ENCODE peak calls at places on chromosomes 7 and 10, in five cellular contexts. J is lung, C is pancreas, P is psoas muscle, R is cardiac muscle cell. A is an unnamed sample. For H3K4me1, the result is how much of the 10 kb centered on the place peaks cover.

GRCh38 chr7:37052673-37053072 is 328.4 kb upstream of the AOAH start:
- DNase-seq in J (no peak), C (no peak), P (no peak), R (peak), A (no peak)

GRCh38 chr10:97858001-97858439 is 8.4 kb downstream of the GOLGA7B start:
- DNase-seq in J (no peak), C (no peak), P (no peak), R (peak), A (no peak)

GRCh38 chr7:157527686-157528085 is 190.9 kb downstream of the DNAJB6 start:
- DNase-seq in J (no peak), C (peak), P (peak), R (no peak), A (peak)

GRCh38 chr7:139660317-139661042 is 117.3 kb downstream of the HIPK2 start:
- DNase-seq in J (no peak), C (no peak), P (no peak), R (no peak), A (no peak)

GRCh38 chr7:55351263-55351662 is 13.9 kb upstream of the LANCL2 start:
- DNase-seq in J (no peak), C (no peak), P (no peak), R (no peak), A (no peak)

GRCh38 chr10:118209215-118209614 is 132.9 kb downstream of the FAM204A start:
- DNase-seq in J (no peak), C (no peak), P (no peak), R (no peak), A (no peak)

GRCh38 chr7:6160191-6160623 is 112.2 kb downstream of the CYTH3 start:
- DNase-seq in J (peak), C (no peak), P (peak), R (peak), A (no peak)

GRCh38 chr10:30365278-30365677 is 16.2 kb upstream of the MTPAP start:
- DNase-seq in J (no peak), C (no peak), P (no peak), R (no peak), A (no peak)

GRCh38 chr10:32190890-32191491 is 134.8 kb upstream of the KIF5B start:
- DNase-seq in J (no peak), C (no peak), P (no peak), R (peak), A (no peak)

GRCh38 chr7:75734586-75735047 is 4.1 kb downstream of the HIP1 start:
- DNase-seq in J (no peak), C (no peak), P (no peak), R (peak), A (no peak)

GRCh38 chr7:82202107-82202506 is 241.5 kb downstream of the CACNA2D1 start:
- DNase-seq in J (no peak), C (no peak), P (no peak), R (no peak), A (no peak)

GRCh38 chr7:30466266-30466665 is 12.3 kb downstream of the NOD1 start:
- DNase-seq in J (no peak), C (no peak), P (no peak), R (peak), A (no peak)

GRCh38 chr7:87318741-87319140 is 26.7 kb upstream of the CROT start:
- DNase-seq in J (no peak), C (no peak), P (no peak), R (no peak), A (no peak)

GRCh38 chr7:3725145-3725544 is 424.1 kb downstream of the SDK1 start:
- DNase-seq in J (no peak), C (no peak), P (no peak), R (peak), A (no peak)

GRCh38 chr7:27235387-27236052 is 7.1 kb upstream of the EVX1 start:
- DNase-seq in J (no peak), C (peak), P (peak), R (peak), A (no peak)

GRCh38 chr10:30115391-30116253 is 56.2 kb upstream of the JCAD start:
- DNase-seq in J (peak), C (no peak), P (no peak), R (peak), A (no peak)

GRCh38 chr10:50554995-50555568 is 68.7 kb downstream of the SGMS1 start:
- DNase-seq in J (no peak), C (no peak), P (no peak), R (peak), A (no peak)

GRCh38 chr7:135282621-135283295 is 49.1 kb downstream of the STRA8 start:
- DNase-seq in J (no peak), C (no peak), P (no peak), R (peak), A (no peak)

GRCh38 chr7:35726654-35727053 is 31.7 kb upstream of the HERPUD2 start:
- DNase-seq in J (no peak), C (no peak), P (no peak), R (no peak), A (no peak)

GRCh38 chr10:52106895-52107294 is 207.2 kb upstream of the DKK1 start:
- DNase-seq in J (no peak), C (no peak), P (no peak), R (peak), A (no peak)

GRCh38 chr7:152511736-152512135 is 75.9 kb upstream of the KMT2C start:
- DNase-seq in J (no peak), C (no peak), P (no peak), R (peak), A (no peak)

GRCh38 chr7:152851326-152851725 is 91.8 kb downstream of the ACTR3B start:
- DNase-seq in J (no peak), C (no peak), P (no peak), R (no peak), A (no peak)

GRCh38 chr10:97333601-97334369 is 744 bp downstream of the FRAT2 start:
- DNase-seq in J (no peak), C (peak), P (peak), R (peak), A (no peak)

GRCh38 chr10:100508691-100509150 is 10.9 kb downstream of the SEC31B start:
- DNase-seq in J (no peak), C (no peak), P (no peak), R (peak), A (peak)

GRCh38 chr10:95242581-95243317 is 48.1 kb downstream of the PDLIM1 start:
- DNase-seq in J (no peak), C (no peak), P (no peak), R (peak), A (peak)

GRCh38 chr7:129951076-129952011 is 1.4 kb downstream of the UBE2H start:
- DNase-seq in J (no peak), C (peak), P (no peak), R (peak), A (no peak)

GRCh38 chr7:26410156-26410555 is 118.5 kb downstream of the SNX10 start:
- DNase-seq in J (no peak), C (no peak), P (no peak), R (no peak), A (no peak)

GRCh38 chr10:12634532-12634931 is 285.2 kb downstream of the CAMK1D start:
- DNase-seq in J (no peak), C (no peak), P (no peak), R (no peak), A (no peak)

GRCh38 chr7:69670701-69671100 is 72.4 kb downstream of the AUTS2 start:
- DNase-seq in J (no peak), C (no peak), P (no peak), R (peak), A (no peak)

GRCh38 chr10:102832987-102833386 is 4.2 kb downstream of the CYP17A1 start:
- DNase-seq in J (no peak), C (no peak), P (no peak), R (no peak), A (no peak)

GRCh38 chr10:87861953-87862643 is 1.2 kb downstream of the KLLN start:
- DNase-seq in J (peak), C (peak), P (peak), R (peak), A (peak)

GRCh38 chr10:87862644-87863101 is 660 bp downstream of the KLLN start:
- DNase-seq in J (no peak), C (no peak), P (no peak), R (no peak), A (peak)

GRCh38 chr10:87861034-87861433 is 2.3 kb downstream of the KLLN start:
- DNase-seq in J (no peak), C (no peak), P (no peak), R (no peak), A (no peak)

GRCh38 chr10:87860156-87860795 is 3.1 kb downstream of the KLLN start:
- DNase-seq in J (no peak), C (no peak), P (no peak), R (peak), A (no peak)

GRCh38 chr10:87861566-87861952 is 1.8 kb downstream of the KLLN start:
- DNase-seq in J (peak), C (peak), P (peak), R (peak), A (peak)
- TF ChIP-seq CTCF in J (no peak), C (no peak), P (no peak), R (peak), A (no peak)

GRCh38 chr10:127123626-127124025 is 72.8 kb downstream of the INSYN2A start:
- DNase-seq in J (no peak), C (no peak), P (no peak), R (peak), A (no peak)
- H3K4me1 ChIP-seq in J (under half), C (under half), P (under half), R (under half), A (under half)

DNA sequence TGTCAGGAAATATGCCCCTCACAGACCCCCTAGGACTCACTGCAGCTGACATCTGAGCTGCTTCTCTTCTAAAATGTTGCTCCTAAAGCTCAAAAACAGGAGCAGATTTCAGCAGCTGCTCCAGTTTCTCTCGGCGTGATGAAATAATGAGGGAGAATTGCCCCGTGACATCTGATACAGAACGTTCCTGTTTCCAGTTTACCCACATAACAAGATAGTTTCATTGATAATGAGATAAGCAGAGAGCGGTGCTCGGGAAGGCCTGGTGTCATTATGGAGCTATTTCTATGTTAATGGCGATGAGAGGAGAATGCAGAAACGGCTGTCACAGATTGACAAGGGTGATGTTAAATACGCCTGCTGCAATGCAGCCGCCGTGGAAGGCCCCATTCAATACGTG is 214.7 kb downstream of the CCSER2 start:
- DNase-seq in J (no peak), C (no peak), P (no peak), R (no peak), A (no peak)
- H3K4me3 ChIP-seq in J (no peak), C (no peak), P (no peak), R (no peak), A (no peak)

DNA sequence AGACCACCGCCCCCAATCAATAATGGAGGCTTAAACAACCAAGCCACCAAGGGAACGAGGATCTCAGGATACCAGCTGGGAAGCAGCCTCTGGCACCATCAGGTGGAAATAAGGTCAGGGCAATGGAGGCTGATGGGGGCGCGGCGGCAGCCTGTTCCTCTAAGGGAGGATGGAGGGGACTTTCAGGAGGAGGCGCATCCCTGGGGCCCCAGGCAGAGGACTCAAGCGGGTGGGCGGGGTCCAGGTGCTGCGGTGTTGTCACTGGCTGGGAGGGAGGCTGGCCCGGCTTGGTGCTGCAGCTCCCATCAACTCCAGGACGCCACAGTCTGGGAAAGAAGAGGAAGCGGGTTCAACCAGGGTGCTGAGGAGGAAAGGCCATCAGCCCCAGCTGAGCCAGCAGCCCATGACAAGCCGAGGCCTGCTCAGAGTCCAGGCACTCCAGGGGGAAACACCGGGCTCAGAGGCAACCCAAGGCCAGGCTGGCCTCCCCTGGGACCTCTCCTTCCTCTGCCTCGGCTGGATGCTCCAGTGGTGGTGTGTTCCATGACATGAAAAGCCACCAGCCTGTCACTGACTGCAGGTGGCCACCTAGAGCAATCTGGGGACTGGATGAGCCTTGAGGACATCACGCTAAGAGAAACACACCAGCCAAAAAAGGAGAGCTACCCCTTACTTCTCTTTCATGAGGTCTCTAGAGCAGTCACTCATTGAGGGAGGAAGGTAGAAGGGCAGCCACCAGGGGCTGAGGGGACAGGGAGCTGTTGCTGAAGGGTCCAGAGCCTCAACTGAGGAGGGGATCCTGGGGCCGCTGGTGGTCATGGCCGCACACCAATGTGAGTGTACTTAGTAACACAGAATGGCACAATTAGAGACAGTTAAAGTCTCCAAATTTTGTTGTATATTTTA is 4.6 kb downstream of the GIGYF1 start:
- DNase-seq in J (no peak), C (peak), P (peak), R (no peak), A (no peak)
- TF ChIP-seq CTCF in J (no peak), C (no peak), P (no peak), R (no peak), A (no peak)

GRCh38 chr7:130988443-130988842 is 254.4 kb upstream of the KLF14 start:
- DNase-seq in J (no peak), C (no peak), P (no peak), R (no peak), A (no peak)
- H3K4me1 ChIP-seq in J (under half), C (under half), P (half or more), R (under half), A (half or more)

GRCh38 chr10:5411941-5412276 is 448 bp upstream of the NET1 start:
- DNase-seq in J (no peak), C (no peak), P (no peak), R (no peak), A (no peak)
- H3K4me3 ChIP-seq in J (no peak), C (no peak), P (peak), R (no peak), A (peak)

A was measured in CD8-positive, alpha-beta T cell.